ENCODE peak calls at places on chromosomes 12 and 14, in seven cellular contexts. K is hippocampal formation; T is effector memory CD4-positive, alpha-beta T cell; X is stimulated activated CD8-positive, alpha-beta memory T cell treated with anti-CD3 and anti-CD28 coated beads, Interleukin-12 subunit alpha, Interleukin-12 subunit beta, amount 100 ng/mL, for 1 hour; R is iPS-NIHi11; A is NCI-H2081; M is ELF-1. B is an unnamed sample.

GRCh38 chr12:18462437-18462836 is 201.1 kb downstream of the PIK3C2G start:
- DNase-seq in K (no peak), M (no peak), T (no peak), A (no peak), R (no peak), X (no peak), B (no peak)

GRCh38 chr12:11015775-11016430 is 6.5 kb downstream of the TAS2R19 start:
- DNase-seq in R (no peak), K (no peak), M (peak), T (no peak), A (no peak), X (no peak), B (no peak)

GRCh38 chr12:1840561-1840960 is 20.2 kb downstream of the LRTM2 start:
- DNase-seq in X (no peak), M (no peak), T (no peak), R (no peak), A (no peak), K (no peak), B (no peak)

GRCh38 chr12:117468016-117468415 is 106.6 kb upstream of the NOS1 start:
- DNase-seq in X (no peak), K (no peak), A (peak), R (no peak), M (no peak), T (no peak), B (no peak)

GRCh38 chr12:103672401-103673119 is 85.5 kb downstream of the STAB2 start:
- DNase-seq in K (no peak), T (no peak), M (no peak), R (no peak), A (no peak), X (no peak), B (no peak)

GRCh38 chr12:19967486-19967885 is 400.9 kb upstream of the PDE3A start:
- DNase-seq in X (no peak), A (peak), M (no peak), T (no peak), K (no peak), R (no peak), B (no peak)

GRCh38 chr14:104116544-104117340 is 21.6 kb upstream of the KIF26A start:
- DNase-seq in M (no peak), T (no peak), K (no peak), X (no peak), R (peak), A (no peak), B (no peak)

GRCh38 chr12:21334100-21334499 is 617 bp downstream of the SLCO1A2 start:
- DNase-seq in M (no peak), T (no peak), A (no peak), X (no peak), K (no peak), R (no peak), B (no peak)

GRCh38 chr14:49424436-49425331 is 161.5 kb downstream of the RPS29 start:
- DNase-seq in M (no peak), K (no peak), X (no peak), T (no peak), A (no peak), R (no peak), B (no peak)

GRCh38 chr12:122061253-122061652 is 17.3 kb upstream of the MLXIP start:
- DNase-seq in R (no peak), M (no peak), T (no peak), K (no peak), A (no peak), X (no peak), B (no peak)

GRCh38 chr14:92323031-92323915 is at the start of gene SLC24A4:
- DNase-seq in A (no peak), M (peak), X (no peak), R (peak), K (no peak), T (no peak), B (peak)

GRCh38 chr14:55572578-55572977 is 7.4 kb upstream of the KTN1 start:
- DNase-seq in X (no peak), A (peak), R (no peak), T (no peak), M (no peak), K (no peak), B (no peak)

GRCh38 chr12:22729898-22730443 is 105.0 kb downstream of the ETNK1 start:
- DNase-seq in X (no peak), M (no peak), T (no peak), A (no peak), R (no peak), K (no peak), B (no peak)

GRCh38 chr12:7571253-7571652 is 67.7 kb upstream of the CD163 start:
- DNase-seq in X (no peak), M (no peak), R (no peak), A (no peak), K (no peak), T (no peak), B (no peak)

GRCh38 chr14:105013150-105013787 is 7.6 kb downstream of the CDCA4 start:
- DNase-seq in K (no peak), R (no peak), T (no peak), X (no peak), A (peak), M (no peak), B (no peak)

GRCh38 chr14:77924392-77924948 is 124.6 kb downstream of the ADCK1 start:
- DNase-seq in T (no peak), X (no peak), K (no peak), M (no peak), A (no peak), R (no peak), B (no peak)

GRCh38 chr12:6765634-6766581 is at the start of gene PTMS:
- DNase-seq in R (peak), A (peak), T (no peak), K (no peak), M (peak), X (no peak), B (no peak)

GRCh38 chr12:11732760-11733159 is 83.3 kb downstream of the ETV6 start:
- DNase-seq in K (no peak), X (no peak), A (no peak), M (no peak), R (no peak), T (no peak), B (no peak)

GRCh38 chr14:59185676-59186075 is 2.8 kb upstream of the DAAM1 start:
- DNase-seq in X (no peak), A (no peak), R (no peak), K (no peak), T (no peak), M (no peak), B (no peak)

GRCh38 chr12:26614217-26614616 is 218.8 kb downstream of the ITPR2 start:
- DNase-seq in X (no peak), T (no peak), R (peak), K (no peak), A (peak), M (peak), B (no peak)

GRCh38 chr12:118404876-118405521 is 28.6 kb downstream of the SUDS3 start:
- DNase-seq in T (peak), X (peak), M (peak), K (peak), R (peak), A (peak), B (no peak)

B was measured in GM12891.